ENCODE peak calls at places on chromosomes 7 and 10, in four cellular contexts. A, T, C and F are unnamed samples.

GRCh38 chr10:131561897-131562296 is 250.4 kb upstream of the TCERG1L start:
- DNase-seq in T (no peak), A (no peak), C (no peak), F (no peak)

GRCh38 chr10:73889014-73889413 is 14.7 kb upstream of the CAMK2G start:
- DNase-seq in T (no peak), C (no peak), A (no peak), F (no peak)

GRCh38 chr10:103890194-103890658 is 27.8 kb downstream of the STN1 start:
- DNase-seq in T (no peak), A (no peak), C (no peak), F (no peak)

GRCh38 chr10:11245510-11245909 is 227.8 kb downstream of the CELF2 start:
- DNase-seq in T (no peak), A (no peak), C (no peak), F (peak; percentile 28)

GRCh38 chr10:46556515-46557318 is at the start of gene GPRIN2:
- DNase-seq in T (peak; percentile 67), A (peak; percentile 82), C (peak; percentile 90), F (no peak)

GRCh38 chr7:42372498-42372897 is 135.5 kb upstream of the GLI3 start:
- DNase-seq in C (no peak), T (no peak), A (no peak), F (no peak)

GRCh38 chr10:33612551-33612950 is 278.1 kb upstream of the NRP1 start:
- DNase-seq in T (no peak), C (no peak), A (no peak), F (no peak)

GRCh38 chr7:83036130-83036529 is 126.6 kb downstream of the PCLO start:
- DNase-seq in C (no peak), T (no peak), A (no peak), F (no peak)

GRCh38 chr10:33273295-33274002 is 61.0 kb downstream of the NRP1 start:
- DNase-seq in T (no peak), A (peak; percentile 60), C (peak; percentile 19), F (no peak)

GRCh38 chr7:156947120-156947843 is 2.2 kb upstream of the NOM1 start:
- DNase-seq in A (no peak), T (no peak), C (no peak), F (peak; percentile 20)

GRCh38 chr10:52965938-52966401 is 193.4 kb upstream of the MBL2 start:
- DNase-seq in A (no peak), T (peak; percentile 53), C (no peak), F (no peak)

GRCh38 chr10:95741807-95742528 is 14.0 kb upstream of the ENTPD1 start:
- DNase-seq in T (no peak), A (no peak), C (no peak), F (peak; percentile 46)

GRCh38 chr10:119668461-119668860 is 17.3 kb downstream of the BAG3 start:
- DNase-seq in A (no peak), T (no peak), C (no peak), F (no peak)

GRCh38 chr10:119669331-119669730 is 18.2 kb downstream of the BAG3 start:
- DNase-seq in C (no peak), T (no peak), A (no peak), F (no peak)

GRCh38 chr10:119670717-119671116 is 19.5 kb downstream of the BAG3 start:
- DNase-seq in A (no peak), C (no peak), T (no peak), F (no peak)

GRCh38 chr10:119671381-119671780 is 20.2 kb downstream of the BAG3 start:
- DNase-seq in A (no peak), C (no peak), T (no peak), F (no peak)

DNA sequence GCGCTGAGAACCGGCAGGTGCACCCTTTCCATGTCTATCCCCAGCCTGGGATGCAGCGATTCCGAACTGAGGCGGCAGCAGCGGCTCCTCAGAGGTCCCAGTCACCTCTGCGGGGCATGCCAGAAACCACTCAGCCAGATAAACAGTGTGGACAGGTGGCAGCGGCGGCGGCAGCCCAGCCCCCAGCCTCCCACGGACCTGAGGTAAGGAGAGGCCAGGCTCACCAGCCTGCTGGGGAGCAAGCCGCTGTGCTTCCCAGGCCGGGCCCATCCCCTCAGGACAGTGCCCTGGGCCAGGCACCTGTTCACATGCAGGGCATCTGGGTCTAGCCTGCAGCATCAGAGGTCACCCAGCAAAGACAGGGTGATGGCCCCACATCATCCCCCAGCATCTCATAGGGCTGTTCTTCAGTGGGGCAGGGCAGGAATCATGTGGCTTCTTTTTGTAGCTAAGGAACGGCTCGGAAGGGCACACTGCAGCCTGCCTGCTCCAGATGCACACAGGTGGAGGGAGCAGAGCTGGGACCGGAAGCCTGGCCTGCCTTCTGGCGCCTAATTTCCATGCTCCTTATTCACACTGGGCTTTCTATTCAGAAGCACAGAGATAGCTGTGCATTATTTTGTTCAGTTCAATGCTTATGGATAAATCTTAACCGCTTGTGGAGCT is 18.9 kb downstream of the BAG3 start:
- DNase-seq in C (no peak), A (no peak), T (no peak), F (no peak)
- TF ChIP-seq TEAD4 in C (no peak), A (no peak), T (no peak), F (no peak)

DNA sequence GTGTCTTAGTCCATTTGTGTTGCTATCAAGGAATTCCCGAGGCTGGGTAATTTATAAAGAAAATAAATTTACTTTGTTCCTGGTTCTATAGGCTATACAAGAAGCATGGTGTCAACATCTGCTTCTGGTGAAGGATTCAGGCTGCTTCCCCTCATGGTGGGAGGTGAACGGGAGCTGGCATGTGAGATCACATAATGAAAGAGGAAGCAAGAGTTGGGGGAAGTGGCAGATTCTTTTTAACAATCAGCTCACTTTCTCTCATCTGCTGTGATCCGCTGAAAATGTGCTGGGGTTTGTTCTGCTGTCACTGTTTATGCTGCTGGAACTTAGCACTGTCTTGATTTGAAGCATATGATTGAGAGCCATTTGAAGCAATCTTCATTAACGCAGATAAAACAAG is 730.0 kb upstream of the SORCS1 start:
- DNase-seq in C (no peak), T (no peak), A (no peak), F (no peak)
- TF ChIP-seq TEAD4 in C (no peak), T (no peak), A (no peak), F (no peak)

DNA sequence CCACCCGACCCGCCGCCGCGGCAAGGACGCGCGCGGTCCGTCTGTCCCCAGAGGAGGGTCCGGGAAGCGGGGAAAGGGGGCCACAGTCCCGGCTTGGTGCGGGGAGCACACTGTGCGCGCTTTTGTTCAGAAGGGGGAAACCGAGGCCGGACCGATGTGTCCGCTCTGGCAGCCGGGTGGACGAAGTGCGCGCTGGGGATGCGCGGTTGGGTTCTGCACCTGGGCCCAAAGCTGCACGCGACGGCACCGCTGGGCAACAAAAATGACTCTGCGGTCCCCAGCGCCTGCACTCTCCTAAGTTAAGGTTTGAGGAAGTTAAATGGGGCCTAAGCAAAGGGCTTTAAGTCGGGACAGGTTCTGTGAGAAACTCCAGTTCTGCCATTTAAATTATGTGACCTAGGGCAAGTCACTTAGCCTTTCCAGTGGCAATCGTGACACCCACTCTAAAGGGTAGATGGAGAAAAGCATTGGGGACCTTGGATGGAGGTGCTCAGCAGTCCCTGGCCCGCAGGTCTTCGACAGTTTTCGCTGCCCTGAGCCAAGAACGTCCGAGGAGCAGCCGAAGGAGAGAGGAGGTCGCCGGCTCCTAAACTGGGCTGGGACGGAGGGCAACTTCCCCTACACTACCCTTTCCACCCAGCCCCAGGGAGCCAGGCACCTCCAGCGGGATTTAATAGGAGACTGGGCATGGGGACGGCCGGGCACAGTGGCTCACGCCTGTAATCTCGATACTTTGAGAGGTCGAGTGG is 468 bp upstream of the ACBD5 start:
- DNase-seq in C (peak; percentile 45), T (no peak), A (peak; percentile 39), F (peak; percentile 8)
- TF ChIP-seq TEAD4 in C (no peak), T (no peak), A (no peak), F (no peak)

GRCh38 chr7:27160546-27161213 is 4.2 kb upstream of the HOXA7 start:
- DNase-seq in A (peak; percentile 96), C (peak; percentile 92), T (peak; percentile 59), F (peak; percentile 86)

GRCh38 chr7:27161721-27162547 is 3.4 kb downstream of the HOXA9 start:
- DNase-seq in T (no peak), C (peak; percentile 38), A (no peak), F (no peak)

GRCh38 chr7:27162548-27162848 is 2.8 kb downstream of the HOXA9 start:
- DNase-seq in T (no peak), C (no peak), A (no peak), F (no peak)

GRCh38 chr7:27160147-27160545 is 3.7 kb upstream of the HOXA7 start:
- DNase-seq in C (peak; percentile 18), T (no peak), A (no peak), F (no peak)

GRCh38 chr7:27161214-27161720 is 4.1 kb downstream of the HOXA9 start:
- DNase-seq in A (no peak), C (no peak), T (no peak), F (peak; percentile 26)
- TF ChIP-seq TEAD4 in A (no peak), C (no peak), T (no peak), F (no peak)

GRCh38 chr10:101283762-101284161 is 54.5 kb upstream of the LBX1 start:
- DNase-seq in A (no peak), T (no peak), C (no peak), F (no peak)
- TF ChIP-seq TEAD4 in A (no peak), T (no peak), C (no peak), F (no peak)

GRCh38 chr10:91190388-91190870 is 30.0 kb upstream of the PCGF5 start:
- DNase-seq in A (no peak), T (no peak), C (no peak), F (no peak)
- TF ChIP-seq TEAD4 in A (no peak), T (no peak), C (no peak), F (no peak)

GRCh38 chr7:33108591-33108930 is 643 bp downstream of the RP9 start:
- DNase-seq in A (peak; percentile 42), T (no peak), C (no peak), F (no peak)
- TF ChIP-seq TEAD4 in A (no peak), T (no peak), C (no peak), F (no peak)

GRCh38 chr10:5477948-5478693 is 21.2 kb downstream of the CALML5 start:
- DNase-seq in C (no peak), A (no peak), T (no peak), F (peak; percentile 52)

GRCh38 chr10:5481121-5481520 is 18.2 kb downstream of the CALML5 start:
- DNase-seq in T (no peak), A (no peak), C (no peak), F (no peak)

GRCh38 chr10:5478694-5479305 is 20.6 kb downstream of the CALML5 start:
- DNase-seq in T (no peak), C (no peak), A (peak; percentile 22), F (no peak)

GRCh38 chr10:5480162-5480931 is 19.0 kb downstream of the CALML5 start:
- DNase-seq in C (no peak), T (no peak), A (no peak), F (peak; percentile 83)

GRCh38 chr10:5479481-5480161 is 19.7 kb downstream of the CALML5 start:
- DNase-seq in C (no peak), T (no peak), A (no peak), F (peak; percentile 83)
- TF ChIP-seq TEAD4 in C (no peak), T (no peak), A (no peak), F (peak; percentile 94)

GRCh38 chr7:35253182-35253679 is 669 bp downstream of the TBX20 start:
- DNase-seq in A (peak; percentile 84), T (no peak), C (peak; percentile 22), F (no peak)
- TF ChIP-seq TEAD4 in A (no peak), T (no peak), C (no peak), F (no peak)